ENCODE peak calls at places on chromosomes 6 and 20, in six cellular contexts. E is spleen, X is stomach, G is prostate gland, J is transverse colon, O is HL-60. U is an unnamed sample.

GRCh38 chr6:150741633-150742200 is 123.8 kb upstream of the MTHFD1L start:
- DNase-seq in E (no peak), X (no peak), G (no peak), J (no peak), O (no peak), U (peak)

GRCh38 chr6:25266425-25267135 is 12.6 kb upstream of the CARMIL1 start:
- DNase-seq in E (no peak), X (no peak), G (no peak), J (no peak), O (no peak), U (no peak)

GRCh38 chr20:54468082-54468481 is 7.3 kb upstream of the DOK5 start:
- DNase-seq in E (no peak), X (no peak), G (no peak), J (no peak), O (no peak), U (no peak)

GRCh38 chr6:119713903-119714302 is 364.3 kb upstream of the MAN1A1 start:
- DNase-seq in E (no peak), X (no peak), G (no peak), J (no peak), O (no peak), U (no peak)

GRCh38 chr6:11632795-11633511 is 95.4 kb downstream of the TMEM170B start:
- DNase-seq in E (no peak), X (no peak), G (no peak), J (no peak), O (no peak), U (no peak)

GRCh38 chr6:53702316-53702715 is 36.8 kb upstream of the KLHL31 start:
- DNase-seq in E (no peak), X (no peak), G (no peak), J (no peak), O (peak), U (no peak)

GRCh38 chr20:3825526-3825925 is 5.2 kb downstream of the AP5S1 start:
- DNase-seq in E (no peak), X (no peak), G (no peak), J (no peak), O (no peak), U (no peak)

GRCh38 chr20:36644032-36644712 is 1.8 kb downstream of the SLA2 start:
- DNase-seq in E (peak), X (no peak), G (no peak), J (peak), O (no peak), U (no peak)

GRCh38 chr6:69865126-69865525 is 1.2 kb upstream of the COL19A1 start:
- DNase-seq in E (no peak), X (no peak), G (no peak), J (no peak), O (no peak), U (peak)

GRCh38 chr6:127458817-127459216 is 372 bp downstream of the KIAA0408 start:
- DNase-seq in E (no peak), X (no peak), G (no peak), J (no peak), O (no peak), U (no peak)

GRCh38 chr20:10316582-10316981 is 98.0 kb downstream of the SNAP25 start:
- DNase-seq in E (no peak), X (no peak), G (peak), J (no peak), O (peak), U (peak)

GRCh38 chr20:9068896-9069663 is at the start of gene PLCB4:
- DNase-seq in E (no peak), X (peak), G (peak), J (peak), O (no peak), U (peak)

GRCh38 chr6:154605207-154605877 is 94.9 kb upstream of the CNKSR3 start:
- DNase-seq in E (no peak), X (no peak), G (no peak), J (no peak), O (no peak), U (no peak)

GRCh38 chr6:127483399-127484055 is 24.3 kb upstream of the KIAA0408 start:
- DNase-seq in E (no peak), X (no peak), G (no peak), J (no peak), O (no peak), U (no peak)

GRCh38 chr6:161954077-161954476 is 680.2 kb upstream of the AGPAT4 start:
- DNase-seq in E (no peak), X (no peak), G (no peak), J (no peak), O (no peak), U (no peak)

GRCh38 chr6:148502773-148503135 is 160.1 kb downstream of the SASH1 start:
- DNase-seq in E (no peak), X (no peak), G (no peak), J (no peak), O (no peak), U (no peak)

GRCh38 chr6:113642714-113643442 is 214.3 kb upstream of the MARCKS start:
- DNase-seq in E (no peak), X (peak), G (peak), J (peak), O (no peak), U (peak)

GRCh38 chr6:46932941-46933340 is 11.2 kb upstream of the ADGRF5 start:
- DNase-seq in E (no peak), X (no peak), G (no peak), J (no peak), O (no peak), U (no peak)

GRCh38 chr6:151089916-151090443 is 149.8 kb upstream of the AKAP12 start:
- DNase-seq in E (no peak), X (no peak), G (no peak), J (no peak), O (no peak), U (no peak)

GRCh38 chr6:20660534-20660933 is 126.3 kb downstream of the CDKAL1 start:
- DNase-seq in E (no peak), X (no peak), G (no peak), J (no peak), O (no peak), U (no peak)

GRCh38 chr6:111759836-111760785 is 113.1 kb downstream of the FYN start:
- DNase-seq in E (no peak), X (no peak), G (no peak), J (no peak), O (no peak), U (no peak)

GRCh38 chr6:56965126-56965525 is 10.2 kb downstream of the BEND6 start:
- DNase-seq in E (no peak), X (no peak), G (no peak), J (no peak), O (no peak), U (no peak)

GRCh38 chr6:120357447-120357846 is 976.8 kb downstream of the TBC1D32 start:
- DNase-seq in E (no peak), X (no peak), G (no peak), J (no peak), O (no peak), U (no peak)

GRCh38 chr20:62025394-62025793 is 40.3 kb downstream of the TAF4 start:
- DNase-seq in E (no peak), X (no peak), G (no peak), J (no peak), O (peak), U (peak)

GRCh38 chr6:83893024-83893423 is 33.5 kb downstream of the CYB5R4 start:
- DNase-seq in E (no peak), X (no peak), G (no peak), J (no peak), O (no peak), U (no peak)

GRCh38 chr20:34579936-34580587 is 21.5 kb downstream of the MAP1LC3A start:
- DNase-seq in E (no peak), X (peak), G (no peak), J (peak), O (no peak), U (no peak)

GRCh38 chr6:154548130-154548830 is 37.8 kb upstream of the CNKSR3 start:
- DNase-seq in E (no peak), X (peak), G (no peak), J (no peak), O (no peak), U (peak)

GRCh38 chr6:151661928-151662327 is 145.6 kb upstream of the ESR1 start:
- DNase-seq in E (no peak), X (no peak), G (no peak), J (no peak), O (no peak), U (peak)

GRCh38 chr20:50729925-50730764 is 1.2 kb upstream of the PARD6B start:
- DNase-seq in E (peak), X (no peak), G (no peak), J (peak), O (no peak), U (no peak)

GRCh38 chr6:394641-395289 is 3.2 kb downstream of the IRF4 start:
- DNase-seq in E (no peak), X (no peak), G (no peak), J (no peak), O (no peak), U (no peak)

GRCh38 chr6:107712523-107713213 is 111.4 kb downstream of the SCML4 start:
- DNase-seq in E (no peak), X (no peak), G (no peak), J (no peak), O (no peak), U (no peak)

GRCh38 chr6:25332671-25333071 is 53.5 kb downstream of the CARMIL1 start:
- DNase-seq in E (no peak), X (no peak), G (no peak), J (no peak), O (no peak), U (no peak)

GRCh38 chr6:135114355-135115145 is 59.9 kb upstream of the HBS1L start:
- DNase-seq in E (no peak), X (no peak), G (no peak), J (no peak), O (no peak), U (no peak)

GRCh38 chr20:35011589-35012226 is 56.0 kb downstream of the MYH7B start:
- DNase-seq in E (no peak), X (no peak), G (no peak), J (no peak), O (no peak), U (no peak)

DNA sequence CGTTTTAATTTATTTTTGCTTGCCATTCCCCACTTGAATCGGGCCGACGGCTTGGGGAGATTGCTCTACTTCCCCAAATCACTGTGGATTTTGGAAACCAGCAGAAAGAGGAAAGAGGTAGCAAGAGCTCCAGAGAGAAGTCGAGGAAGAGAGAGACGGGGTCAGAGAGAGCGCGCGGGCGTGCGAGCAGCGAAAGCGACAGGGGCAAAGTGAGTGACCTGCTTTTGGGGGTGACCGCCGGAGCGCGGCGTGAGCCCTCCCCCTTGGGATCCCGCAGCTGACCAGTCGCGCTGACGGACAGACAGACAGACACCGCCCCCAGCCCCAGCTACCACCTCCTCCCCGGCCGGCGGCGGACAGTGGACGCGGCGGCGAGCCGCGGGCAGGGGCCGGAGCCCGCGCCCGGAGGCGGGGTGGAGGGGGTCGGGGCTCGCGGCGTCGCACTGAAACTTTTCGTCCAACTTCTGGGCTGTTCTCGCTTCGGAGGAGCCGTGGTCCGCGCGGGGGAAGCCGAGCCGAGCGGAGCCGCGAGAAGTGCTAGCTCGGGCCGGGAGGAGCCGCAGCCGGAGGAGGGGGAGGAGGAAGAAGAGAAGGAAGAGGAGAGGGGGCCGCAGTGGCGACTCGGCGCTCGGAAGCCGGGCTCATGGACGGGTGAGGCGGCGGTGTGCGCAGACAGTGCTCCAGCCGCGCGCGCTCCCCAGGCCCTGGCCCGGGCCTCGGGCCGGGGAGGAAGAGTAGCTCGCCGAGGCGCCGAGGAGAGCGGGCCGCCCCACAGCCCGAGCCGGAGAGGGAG is 602 bp downstream of the VEGFA start:
- DNase-seq in E (peak), X (peak), G (peak), J (peak), O (peak), U (peak)
- TF ChIP-seq POLR2AphosphoS5 in E (peak), X (no peak), G (no peak), J (peak), O (no peak), U (peak)

GRCh38 chr6:40990301-40990700 is 48.7 kb downstream of the UNC5CL start:
- DNase-seq in E (no peak), X (no peak), G (no peak), J (no peak), O (no peak), U (no peak)
- TF ChIP-seq CTCF in E (no peak), X (no peak), G (no peak), J (no peak), O (no peak), U (no peak)

GRCh38 chr6:6712979-6713514 is 124.5 kb downstream of the LY86 start:
- DNase-seq in E (peak), X (no peak), G (no peak), J (no peak), O (peak), U (no peak)

GRCh38 chr6:6715465-6715864 is 126.9 kb downstream of the LY86 start:
- DNase-seq in E (no peak), X (no peak), G (no peak), J (no peak), O (no peak), U (no peak)

GRCh38 chr6:6712258-6712978 is 123.9 kb downstream of the LY86 start:
- DNase-seq in E (no peak), X (peak), G (no peak), J (peak), O (peak), U (no peak)

GRCh38 chr6:6713660-6714446 is 125.3 kb downstream of the LY86 start:
- DNase-seq in E (no peak), X (no peak), G (no peak), J (no peak), O (no peak), U (no peak)

DNA sequence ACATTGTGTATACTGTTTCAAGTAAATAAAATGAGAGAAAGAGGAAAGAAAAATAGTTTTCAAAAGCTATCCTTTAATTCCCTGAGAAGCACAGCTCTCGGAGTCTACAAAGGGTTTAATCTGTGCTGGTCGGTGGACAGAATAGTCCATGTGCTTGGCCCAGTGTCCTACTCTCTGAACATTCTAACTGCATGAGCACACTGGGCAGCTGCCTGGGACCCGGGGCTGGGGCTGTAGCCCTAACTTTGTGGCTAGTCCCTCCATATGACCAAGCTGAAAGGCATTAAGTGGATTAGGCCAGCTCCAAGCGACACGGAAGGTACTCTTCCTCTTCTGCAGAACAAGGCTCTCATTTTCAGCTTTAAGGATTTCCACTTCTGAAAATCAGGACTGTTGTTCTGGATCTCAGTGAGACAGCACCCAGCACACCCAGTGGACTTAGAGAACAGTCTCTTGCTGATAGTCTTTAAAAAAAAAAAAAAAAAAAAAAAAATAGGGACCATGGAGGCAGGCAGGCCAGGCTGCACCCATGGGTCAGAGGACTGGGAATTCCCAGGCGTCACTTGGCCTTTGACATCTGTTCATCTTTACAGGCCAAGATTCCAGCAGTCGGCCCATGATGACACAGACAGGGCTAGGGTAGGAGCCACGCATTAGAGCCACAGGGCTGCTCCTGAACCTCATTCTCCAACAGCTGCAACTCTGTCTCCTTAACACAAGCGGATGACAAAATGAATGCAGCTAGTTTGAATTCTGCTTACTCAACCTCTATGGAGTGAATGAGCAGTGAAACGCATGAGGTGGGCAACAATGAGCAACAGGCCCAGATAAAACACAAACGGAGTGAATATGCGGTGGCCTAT is 126.2 kb downstream of the LY86 start:
- DNase-seq in E (no peak), X (no peak), G (no peak), J (no peak), O (no peak), U (no peak)
- TF ChIP-seq POLR2AphosphoS5 in E (no peak), X (no peak), G (no peak), J (no peak), O (no peak), U (no peak)

GRCh38 chr20:38452880-38453624 is 17.9 kb upstream of the SNHG17 start:
- DNase-seq in E (no peak), X (no peak), G (no peak), J (no peak), O (no peak), U (peak)
- TF ChIP-seq CTCF in E (no peak), X (no peak), G (no peak), J (no peak), O (no peak), U (no peak)

GRCh38 chr6:166007349-166008263 is 160.0 kb downstream of the TBXT start:
- DNase-seq in E (no peak), X (peak), G (no peak), J (peak), O (no peak), U (no peak)

GRCh38 chr6:166010136-166010535 is 157.5 kb downstream of the TBXT start:
- DNase-seq in E (no peak), X (no peak), G (no peak), J (no peak), O (no peak), U (no peak)

GRCh38 chr6:166009385-166010031 is 158.1 kb downstream of the TBXT start:
- DNase-seq in E (no peak), X (no peak), G (no peak), J (no peak), O (no peak), U (no peak)

GRCh38 chr6:166010585-166010984 is 157.1 kb downstream of the TBXT start:
- DNase-seq in E (no peak), X (no peak), G (no peak), J (no peak), O (no peak), U (no peak)

DNA sequence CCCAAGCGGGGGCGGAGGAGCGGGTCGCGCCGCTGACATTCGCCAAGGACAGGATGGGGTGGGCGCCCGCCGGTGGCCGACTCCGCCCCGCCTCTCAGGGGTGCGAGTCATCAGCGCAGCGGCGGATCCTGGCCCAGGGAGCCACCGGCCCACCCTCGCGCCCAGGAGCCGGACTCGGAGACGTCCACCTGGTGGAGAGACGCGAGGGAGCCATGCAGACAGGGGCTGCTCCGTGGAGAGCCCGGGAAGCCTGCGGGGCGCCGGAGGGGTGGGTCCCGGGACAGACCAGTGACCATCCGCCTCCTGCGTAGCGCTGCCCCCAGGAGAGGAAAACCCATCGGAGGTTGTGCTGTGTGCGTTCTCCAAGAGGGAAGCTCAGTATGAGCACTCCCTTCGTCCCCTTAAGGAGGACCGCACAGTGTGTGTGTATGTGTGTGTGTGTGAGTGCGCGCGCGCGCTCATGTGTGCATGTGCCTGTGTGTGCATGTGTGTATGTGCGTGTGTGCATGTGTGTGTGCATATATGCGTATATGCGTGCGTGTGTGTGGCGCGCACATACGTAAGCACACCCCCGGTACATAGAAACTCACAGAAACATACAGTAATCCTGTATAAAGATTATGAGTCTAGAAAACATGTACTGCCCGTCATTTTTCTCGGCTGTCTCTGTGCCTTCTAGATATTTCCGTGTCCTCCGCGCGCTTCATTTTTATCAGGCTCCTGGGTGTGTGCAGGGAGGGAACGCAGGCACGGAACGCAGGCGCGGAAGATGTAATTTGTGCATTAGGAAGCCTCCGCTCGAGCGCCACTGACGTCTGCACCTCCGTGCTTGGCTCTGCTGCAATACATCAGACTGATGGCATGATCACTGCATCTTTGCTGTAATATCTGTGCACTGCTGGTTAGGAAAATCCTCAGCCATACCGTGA is 158.9 kb downstream of the TBXT start:
- DNase-seq in E (no peak), X (no peak), G (no peak), J (no peak), O (no peak), U (no peak)
- TF ChIP-seq POLR2AphosphoS5 in E (no peak), X (peak), G (no peak), J (no peak), O (no peak), U (no peak)

DNA sequence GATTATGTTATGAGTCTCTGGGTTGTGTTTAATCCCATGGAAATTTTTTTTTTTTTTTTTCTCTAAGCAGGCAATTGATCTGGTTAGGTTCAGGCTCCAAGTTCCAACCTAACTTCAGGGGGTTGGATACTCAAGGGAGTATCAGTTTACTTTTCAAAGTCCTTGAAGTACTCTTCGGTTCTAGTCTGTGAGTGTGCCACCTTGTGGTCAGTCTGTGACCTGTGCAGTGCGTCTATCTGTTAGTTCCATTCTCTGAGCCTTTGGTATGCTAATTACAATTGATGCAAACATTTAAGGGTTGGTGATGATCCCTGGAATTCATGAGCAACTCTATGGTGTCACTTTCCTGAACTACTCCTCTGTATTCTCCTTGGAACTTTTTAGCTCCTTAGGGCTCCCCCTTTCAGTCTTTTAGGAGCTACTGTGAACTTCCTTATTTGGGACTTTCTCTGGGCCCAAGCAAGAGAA is 342.0 kb downstream of the SOX4 start:
- DNase-seq in E (no peak), X (peak), G (no peak), J (peak), O (peak), U (no peak)
- TF ChIP-seq CTCF in E (peak), X (peak), G (no peak), J (peak), O (peak), U (peak)